ENCODE peak calls at places on chromosomes 4 and X, in eight cellular contexts. S is cardiac fibroblast, J is astrocyte of the spinal cord, U is BE2C, H is stomach, P is heart left ventricle, Z is fibroblast of villous mesenchyme, G is RWPE1. C is an unnamed sample.

GRCh38 chrX:12526296-12526695 is 264.9 kb upstream of the PRPS2 start:
- DNase-seq in S (no peak), J (no peak), U (no peak), H (no peak), P (no peak), Z (no peak), G (no peak), C (no peak)

GRCh38 chr4:79862842-79863241 is 210.2 kb downstream of the ANTXR2 start:
- DNase-seq in S (no peak), J (no peak), U (no peak), H (no peak), P (no peak), Z (peak; percentile 49), G (no peak), C (no peak)

GRCh38 chr4:170138580-170139194 is 48.9 kb upstream of the AADAT start:
- DNase-seq in S (peak; percentile 84), J (peak; percentile 72), U (peak; percentile 77), H (peak; percentile 73), P (peak; percentile 66), Z (peak; percentile 67), G (peak; percentile 67), C (peak; percentile 56)

GRCh38 chrX:53082773-53083616 is 828 bp downstream of the TSPYL2 start:
- DNase-seq in S (no peak), J (no peak), U (no peak), H (no peak), P (no peak), Z (no peak), G (no peak), C (no peak)

GRCh38 chr4:93791570-93792195 is 36.9 kb upstream of the ATOH1 start:
- DNase-seq in S (peak; percentile 58), J (peak; percentile 59), U (peak; percentile 58), H (peak; percentile 59), P (no peak), Z (peak; percentile 43), G (peak; percentile 44), C (peak; percentile 55)

GRCh38 chr4:10015140-10015753 is 6.0 kb downstream of the SLC2A9 start:
- DNase-seq in S (peak; percentile 76), J (peak; percentile 10), U (peak; percentile 62), H (peak; percentile 64), P (no peak), Z (peak; percentile 15), G (no peak), C (no peak)

GRCh38 chr4:128574706-128575105 is 234.8 kb upstream of the JADE1 start:
- DNase-seq in S (peak; percentile 87), J (peak; percentile 73), U (peak; percentile 84), H (peak; percentile 85), P (no peak), Z (peak; percentile 53), G (no peak), C (peak; percentile 62)

GRCh38 chr4:173294444-173294843 is 39.7 kb downstream of the HMGB2 start:
- DNase-seq in S (no peak), J (no peak), U (no peak), H (no peak), P (no peak), Z (no peak), G (no peak), C (no peak)

GRCh38 chrX:78769356-78769755 is 21.8 kb downstream of the LPAR4 start:
- DNase-seq in S (no peak), J (no peak), U (no peak), H (no peak), P (no peak), Z (no peak), G (no peak), C (no peak)

GRCh38 chr4:42995343-42995944 is 102.9 kb downstream of the GRXCR1 start:
- DNase-seq in S (peak; percentile 17), J (peak; percentile 20), U (no peak), H (no peak), P (no peak), Z (peak; percentile 31), G (peak; percentile 40), C (no peak)

GRCh38 chrX:40579880-40580536 is 762 bp upstream of the ATP6AP2 start:
- DNase-seq in S (no peak), J (peak; percentile 5), U (no peak), H (no peak), P (no peak), Z (no peak), G (no peak), C (peak; percentile 2)

GRCh38 chr4:139300431-139301142 is 718 bp upstream of the NAA15 start:
- DNase-seq in S (peak; percentile 52), J (peak; percentile 77), U (peak; percentile 18), H (no peak), P (no peak), Z (peak; percentile 73), G (peak; percentile 36), C (peak; percentile 77)

GRCh38 chrX:38232287-38232686 is 11.6 kb upstream of the SRPX start:
- DNase-seq in S (peak; percentile 81), J (peak; percentile 61), U (no peak), H (no peak), P (no peak), Z (peak; percentile 42), G (no peak), C (peak; percentile 69)

GRCh38 chr4:56690393-56690971 is 9.4 kb upstream of the HOPX start:
- DNase-seq in S (no peak), J (no peak), U (no peak), H (no peak), P (no peak), Z (no peak), G (no peak), C (no peak)
- TF ChIP-seq CTCF in S (no peak), J (peak; percentile 10), U (no peak), H (no peak), P (no peak), Z (no peak), G (no peak), C (no peak)

GRCh38 chrX:22278375-22278774 is 5.7 kb downstream of the CBLL2 start:
- DNase-seq in S (peak; percentile 0), J (no peak), U (no peak), H (no peak), P (no peak), Z (no peak), G (no peak), C (no peak)
- TF ChIP-seq CTCF in S (no peak), J (no peak), U (peak; percentile 40), H (no peak), P (no peak), Z (no peak), G (no peak), C (no peak)

DNA sequence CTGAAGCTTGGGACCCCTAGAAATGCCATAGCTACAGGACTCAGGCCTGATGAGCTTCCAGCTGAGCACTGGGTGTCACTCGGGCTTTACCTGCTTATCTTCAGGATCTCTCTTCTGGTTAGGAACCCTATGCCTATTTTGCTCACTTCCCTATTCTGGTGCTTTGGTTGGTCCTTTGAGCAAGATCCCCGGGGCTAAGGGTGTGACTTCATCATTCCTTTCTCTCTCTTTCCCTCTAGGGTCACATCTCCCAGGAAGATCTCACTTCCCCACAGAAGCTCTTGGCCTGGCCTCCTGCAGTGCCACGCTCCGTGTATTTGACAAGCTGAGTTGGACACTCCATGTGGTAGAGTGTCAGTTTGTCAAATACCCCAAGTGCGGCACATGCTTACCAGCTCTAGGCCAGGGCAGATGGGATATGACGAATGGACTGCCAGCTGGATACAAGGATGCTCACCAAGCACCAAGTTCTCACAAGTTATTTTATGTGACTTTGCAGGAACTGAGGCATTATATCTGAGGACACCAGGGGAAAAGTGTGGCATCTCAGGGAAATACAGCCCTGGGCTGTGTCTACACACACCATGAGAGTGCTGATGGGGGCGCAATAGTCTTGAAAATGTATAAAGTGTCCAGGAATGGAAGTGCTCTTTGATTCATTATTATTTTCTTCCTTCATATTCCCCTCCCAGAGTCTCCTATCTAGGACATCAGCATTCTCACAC is 21.1 kb downstream of the VSIG4 start:
- DNase-seq in S (no peak), J (no peak), U (no peak), H (no peak), P (no peak), Z (no peak), G (no peak), C (no peak)
- TF ChIP-seq CTCF in S (no peak), J (no peak), U (no peak), H (no peak), P (no peak), Z (no peak), G (no peak), C (no peak)

GRCh38 chr4:147620315-147620714 is 3.1 kb downstream of the TMEM184C start:
- DNase-seq in S (no peak), J (no peak), U (no peak), H (no peak), P (no peak), Z (no peak), G (no peak), C (no peak)

GRCh38 chr4:147617841-147618421 is 734 bp downstream of the TMEM184C start:
- DNase-seq in S (no peak), J (no peak), U (no peak), H (no peak), P (no peak), Z (no peak), G (peak; percentile 24), C (no peak)

GRCh38 chr4:147616849-147617172 is 386 bp upstream of the TMEM184C start:
- DNase-seq in S (no peak), J (no peak), U (no peak), H (no peak), P (no peak), Z (no peak), G (no peak), C (no peak)

DNA sequence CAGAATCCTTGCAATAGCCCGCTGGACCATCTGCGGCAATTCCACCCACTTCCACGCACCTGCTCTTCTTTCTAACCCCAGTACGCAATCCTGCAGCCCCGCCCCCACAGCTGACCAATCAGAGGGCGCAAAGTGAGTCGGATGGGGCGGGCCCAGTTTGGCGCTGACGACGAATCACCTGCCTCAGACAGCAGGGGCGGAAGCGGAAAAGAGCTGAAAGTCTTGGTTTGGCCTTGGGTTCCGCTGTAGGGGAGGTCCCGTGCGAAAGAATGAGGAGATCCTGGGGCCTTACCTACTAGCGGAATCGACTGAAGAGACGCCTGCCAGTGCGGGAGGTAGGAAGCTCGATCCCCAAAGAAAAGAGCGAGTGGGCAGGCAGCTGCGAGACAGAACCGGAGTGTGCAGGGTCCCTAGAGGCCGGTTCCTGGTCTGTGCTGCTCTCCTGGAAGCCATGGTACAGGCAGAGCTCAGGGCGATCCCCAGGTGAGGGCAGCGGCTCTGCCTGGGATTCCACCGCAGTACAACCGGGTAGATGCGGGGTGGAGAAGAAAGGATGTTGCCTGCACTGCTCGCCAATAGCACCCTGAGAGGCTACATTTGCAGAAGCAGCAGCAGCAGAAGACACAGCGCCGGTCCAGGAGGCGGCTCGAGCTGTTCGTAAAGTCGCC is at the start of gene TMEM184C:
- DNase-seq in S (peak; percentile 95), J (peak; percentile 96), U (peak; percentile 99), H (peak; percentile 99), P (peak; percentile 98), Z (peak; percentile 94), G (peak; percentile 98), C (peak; percentile 98)
- TF ChIP-seq CTCF in S (no peak), J (peak; percentile 17), U (no peak), H (no peak), P (no peak), Z (peak; percentile 23), G (no peak), C (no peak)

DNA sequence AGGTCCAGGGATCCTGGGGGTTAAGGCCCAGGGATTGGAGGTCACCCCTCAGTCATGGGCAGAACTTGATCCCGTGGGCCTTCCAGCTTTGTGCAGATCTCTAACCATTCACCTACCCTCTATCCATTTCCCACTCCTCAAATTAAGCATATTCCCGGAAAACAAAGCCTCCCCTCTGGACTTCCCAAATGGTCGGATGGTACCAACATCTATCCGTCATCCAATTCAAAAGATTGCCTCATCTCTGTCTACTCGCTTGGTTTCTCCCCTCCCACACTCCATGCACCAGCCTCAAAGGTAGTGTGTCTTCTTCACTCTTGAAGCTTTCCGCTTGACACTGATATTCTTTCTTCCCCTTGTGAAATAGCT is 473 bp upstream of the BCLAF3 start:
- DNase-seq in S (no peak), J (no peak), U (no peak), H (no peak), P (no peak), Z (no peak), G (no peak), C (no peak)
- TF ChIP-seq CTCF in S (no peak), J (no peak), U (no peak), H (no peak), P (no peak), Z (no peak), G (peak; percentile 57), C (no peak)

C was measured in foreskin fibroblast.